ENCODE peak calls at places on chromosomes 12 and 14, in four cellular contexts. W is fibroblast of lung, P is neuronal stem cell, J is IMR-90. Y is an unnamed sample.
A peak's percentile ranks its signal among the peaks of the same experiment; 100 is the strongest.

GRCh38 chr12:45216983-45217485 is 1.1 kb downstream of the ANO6 start:
- DNase-seq in W (peak; percentile 12), P (no peak), J (no peak), Y (no peak)

GRCh38 chr14:105168979-105169507 is 467 bp upstream of the JAG2 start:
- DNase-seq in W (no peak), P (peak; percentile 57), J (no peak), Y (no peak)

GRCh38 chr12:89354630-89354931 is 2.3 kb upstream of the DUSP6 start:
- DNase-seq in W (no peak), P (no peak), J (peak; percentile 35), Y (no peak)

GRCh38 chr12:129552996-129553750 is 350.7 kb downstream of the TMEM132D start:
- DNase-seq in W (peak; percentile 45), P (no peak), J (no peak), Y (no peak)

GRCh38 chr12:123787466-123787865 is 25.4 kb downstream of the DNAH10 start:
- DNase-seq in W (no peak), P (no peak), J (no peak), Y (no peak)

GRCh38 chr14:38311655-38312054 is 55.8 kb upstream of the CLEC14A start:
- DNase-seq in W (no peak), P (no peak), J (no peak), Y (no peak)

GRCh38 chr12:121399391-121400331 is at the start of gene RNF34:
- DNase-seq in W (peak; percentile 97), P (peak; percentile 98), J (peak; percentile 97), Y (peak; percentile 84)

GRCh38 chr14:92026548-92027190 is 13.2 kb downstream of the TRIP11 start:
- DNase-seq in W (no peak), P (no peak), J (no peak), Y (no peak)

GRCh38 chr14:43031598-43031997 is 1424.9 kb downstream of the LRFN5 start:
- DNase-seq in W (no peak), P (no peak), J (no peak), Y (no peak)

GRCh38 chr12:121288158-121288848 is 8.2 kb downstream of the CAMKK2 start:
- DNase-seq in W (no peak), P (no peak), J (no peak), Y (no peak)

GRCh38 chr12:76820888-76821482 is 57.1 kb downstream of the ZDHHC17 start:
- DNase-seq in W (peak; percentile 40), P (peak; percentile 5), J (peak; percentile 47), Y (no peak)

GRCh38 chr14:101072531-101072930 is 169.0 kb upstream of the RTL1 start:
- DNase-seq in W (peak; percentile 25), P (no peak), J (peak; percentile 30), Y (no peak)
- H3K9ac ChIP-seq in W (no peak overlapping the region), P (no peak overlapping the region), J (no peak overlapping the region), Y (no peak overlapping the region)

GRCh38 chr12:52899338-52900035 is 5.4 kb downstream of the KRT8 start:
- DNase-seq in W (no peak), P (no peak), J (no peak), Y (no peak)

GRCh38 chr12:52892974-52893373 is 11.9 kb downstream of the KRT8 start:
- DNase-seq in W (no peak), P (no peak), J (no peak), Y (no peak)

GRCh38 chr12:52896190-52897100 is 8.4 kb downstream of the KRT8 start:
- DNase-seq in W (no peak), P (no peak), J (no peak), Y (no peak)

GRCh38 chr12:52892193-52892852 is 12.6 kb downstream of the KRT8 start:
- DNase-seq in W (no peak), P (no peak), J (no peak), Y (no peak)

DNA sequence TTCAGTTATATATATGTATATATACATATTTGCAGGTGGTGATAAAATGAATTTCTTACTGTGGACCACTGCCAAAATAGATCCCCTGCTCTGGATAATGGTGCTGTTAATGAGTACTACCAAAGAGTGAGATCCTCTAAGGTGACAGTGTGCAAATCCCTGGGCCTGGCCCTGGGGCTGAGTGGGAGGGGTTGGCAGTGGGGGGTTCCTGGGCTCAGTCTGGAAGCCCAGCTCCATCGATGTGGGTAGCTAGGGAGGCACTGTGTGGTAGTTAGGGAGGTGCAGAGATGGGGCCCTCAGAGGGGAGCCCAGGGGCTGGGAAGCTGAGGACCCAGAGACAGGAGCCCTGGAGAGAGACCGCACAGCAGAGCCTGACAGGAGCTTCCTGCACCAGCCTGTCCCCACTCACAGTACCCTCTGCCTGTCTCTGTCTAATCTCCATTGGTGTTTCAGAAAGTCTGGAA is 9.1 kb downstream of the KRT8 start:
- DNase-seq in W (no peak), P (no peak), J (no peak), Y (no peak)
- H3K9ac ChIP-seq in W (no peak overlapping the region), P (no peak overlapping the region), J (no peak overlapping the region), Y (no peak overlapping the region)

DNA sequence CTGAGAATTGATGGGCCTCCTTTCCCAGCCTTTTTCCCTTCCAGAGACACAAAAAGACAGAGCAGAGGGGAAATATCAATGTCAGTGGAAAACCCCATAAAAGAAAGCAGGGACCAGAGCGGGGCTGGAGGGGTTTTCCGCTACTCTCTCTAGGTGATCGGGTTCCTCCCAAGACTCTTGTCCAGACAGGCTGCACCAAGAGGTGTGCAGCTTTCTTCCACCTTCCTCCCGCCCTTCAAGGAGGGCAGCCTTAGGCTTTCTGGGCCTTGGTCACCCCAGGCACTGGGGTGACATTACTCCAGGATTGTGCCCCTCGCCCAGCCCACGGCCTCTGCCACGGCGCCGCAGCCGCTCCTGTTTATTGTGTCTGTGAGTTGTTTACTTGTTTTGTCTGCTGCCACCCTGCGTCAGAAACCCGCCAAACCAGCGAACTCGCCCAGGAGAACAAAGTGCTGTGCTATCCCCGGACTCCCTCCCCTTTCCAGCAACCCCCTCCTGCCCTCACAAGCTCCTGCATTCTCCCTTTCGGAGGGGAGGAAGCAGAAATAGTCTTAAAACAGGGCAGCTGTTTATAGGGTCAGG is 6.7 kb upstream of the HOXC6 start:
- DNase-seq in W (no peak), P (no peak), J (no peak), Y (no peak)
- H3K9ac ChIP-seq in W (no peak overlapping the region), P (no peak overlapping the region), J (no peak overlapping the region), Y (peak overlapping the region; percentile 98)

DNA sequence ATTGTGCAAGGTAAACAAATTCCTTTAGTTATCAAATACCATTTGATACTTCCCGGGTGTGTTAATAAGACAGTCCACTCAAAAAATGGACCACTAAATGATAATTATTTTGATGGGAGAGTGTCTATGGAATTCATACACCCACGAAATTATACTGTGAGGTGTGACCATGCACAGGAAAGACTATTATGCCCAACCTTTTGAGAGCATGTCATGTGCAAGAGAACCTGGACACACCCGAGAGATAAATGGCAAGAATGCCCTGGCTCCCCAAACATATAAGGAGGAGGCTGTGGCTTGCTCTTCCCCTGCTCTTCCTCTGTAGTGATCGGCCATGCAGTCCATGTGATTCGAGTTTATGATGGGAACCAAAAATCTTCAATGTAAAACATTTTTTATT is 119.5 kb upstream of the BCL2L14 start:
- DNase-seq in W (no peak), P (no peak), J (no peak), Y (no peak)
- H3K9ac ChIP-seq in W (no peak overlapping the region), P (no peak overlapping the region), J (no peak overlapping the region), Y (no peak overlapping the region)

DNA sequence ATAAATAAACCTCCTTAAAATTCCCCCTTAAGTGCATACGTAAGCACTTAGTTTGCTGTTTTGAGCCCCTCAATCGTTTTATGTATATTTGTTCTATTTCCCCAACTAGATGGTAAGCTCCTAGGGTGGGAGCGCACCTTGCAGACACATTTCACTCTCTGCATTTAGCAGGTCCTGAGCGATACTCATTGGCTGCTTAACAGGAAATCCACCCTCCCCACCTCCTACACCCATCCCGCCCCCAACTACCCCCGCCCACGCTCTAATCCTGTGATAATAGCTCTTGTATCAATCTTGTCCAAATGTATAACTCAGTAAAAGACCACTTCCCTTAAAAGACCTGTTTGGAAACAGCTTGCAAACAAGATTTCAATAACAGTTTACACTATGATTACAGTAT is 8.2 kb downstream of the LPAR5 start:
- DNase-seq in W (no peak), P (no peak), J (no peak), Y (no peak)
- H3K9ac ChIP-seq in W (no peak overlapping the region), P (no peak overlapping the region), J (no peak overlapping the region), Y (no peak overlapping the region)

GRCh38 chr12:15829949-15830348 is 40.8 kb upstream of the EPS8 start:
- DNase-seq in W (peak; percentile 51), P (no peak), J (peak; percentile 61), Y (no peak)
- H3K9ac ChIP-seq in W (no peak overlapping the region), P (no peak overlapping the region), J (no peak overlapping the region), Y (no peak overlapping the region)

GRCh38 chr14:77613207-77613606 is 3.2 kb downstream of the SPTLC2 start:
- DNase-seq in W (peak; percentile 44), P (no peak), J (no peak), Y (no peak)
- H3K9ac ChIP-seq in W (no peak overlapping the region), P (no peak overlapping the region), J (no peak overlapping the region), Y (no peak overlapping the region)

GRCh38 chr14:22569106-22569748 is 19.8 kb downstream of the DAD1 start:
- DNase-seq in W (peak; percentile 55), P (no peak), J (peak; percentile 57), Y (no peak)

GRCh38 chr14:22577334-22577908 is 11.6 kb downstream of the DAD1 start:
- DNase-seq in W (no peak), P (no peak), J (no peak), Y (no peak)

GRCh38 chr14:22569749-22570131 is 19.3 kb downstream of the DAD1 start:
- DNase-seq in W (no peak), P (no peak), J (no peak), Y (no peak)

GRCh38 chr14:22570132-22570949 is 18.7 kb downstream of the DAD1 start:
- DNase-seq in W (peak; percentile 63), P (peak; percentile 91), J (peak; percentile 82), Y (no peak)

GRCh38 chr14:22572562-22573058 is 16.4 kb downstream of the DAD1 start:
- DNase-seq in W (no peak), P (no peak), J (peak; percentile 54), Y (no peak)
- H3K9ac ChIP-seq in W (no peak overlapping the region), P (no peak overlapping the region), J (no peak overlapping the region), Y (no peak overlapping the region)

DNA sequence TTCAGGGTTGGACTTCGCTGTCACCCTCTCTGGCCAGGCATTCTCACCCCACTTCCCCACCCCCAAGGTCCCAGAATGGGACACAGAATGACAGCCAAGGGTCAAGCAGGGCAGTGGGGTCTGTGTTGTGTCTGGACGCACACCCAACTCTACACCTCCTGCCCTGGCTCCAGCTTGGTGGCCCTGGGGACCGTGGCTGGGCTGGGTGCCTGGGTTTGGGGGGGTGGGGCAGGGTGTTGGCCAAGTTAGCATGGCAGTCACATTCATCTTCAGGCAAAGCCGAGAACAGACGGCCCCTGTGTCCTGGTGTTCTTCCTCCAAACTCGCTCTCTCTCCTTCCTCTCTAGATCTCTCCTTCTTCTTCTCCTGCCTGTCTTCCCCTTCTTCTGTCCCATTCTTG is 5.6 kb downstream of the LRP1 start:
- DNase-seq in W (no peak), P (no peak), J (no peak), Y (no peak)
- H3K9ac ChIP-seq in W (peak overlapping the region; percentile 7), P (no peak overlapping the region), J (no peak overlapping the region), Y (no peak overlapping the region)

Y was measured in keratinocyte.